ENCODE peak calls at places on chromosomes 12 and 14, in seven cellular contexts. L is naive thymus-derived CD8-positive, alpha-beta T cell; Q is choroid plexus epithelial cell; Y is Caco-2; O is A549; K is activated T-helper 1 cell treated with Interleukin-2 at 50 U/mL for 16 hours; G is DMS79. A is an unnamed sample.

GRCh38 chr12:12439636-12440035 is 82.8 kb downstream of the BORCS5 start:
- DNase-seq in L (no peak), K (peak), Q (peak), O (peak), Y (no peak), G (no peak), A (peak)

GRCh38 chr12:131389051-131390013 is 321.6 kb upstream of the SFSWAP start:
- DNase-seq in Y (no peak), K (no peak), G (no peak), O (no peak), L (no peak), Q (no peak), A (no peak)

GRCh38 chr12:3342051-3342450 is 149.0 kb upstream of the PRMT8 start:
- DNase-seq in K (no peak), G (peak), L (no peak), Y (peak), O (peak), Q (peak), A (no peak)

GRCh38 chr12:807041-807717 is 54.8 kb downstream of the WNK1 start:
- DNase-seq in G (no peak), K (no peak), Q (peak), Y (no peak), O (no peak), L (no peak), A (no peak)

GRCh38 chr12:66446276-66446675 is 144.0 kb downstream of the HELB start:
- DNase-seq in K (no peak), Y (no peak), O (no peak), G (no peak), L (no peak), Q (no peak), A (no peak)

GRCh38 chr14:53347046-53347445 is 193.9 kb upstream of the DDHD1 start:
- DNase-seq in G (no peak), Q (no peak), L (no peak), K (no peak), Y (no peak), O (no peak), A (no peak)

GRCh38 chr14:22282429-22282828 is 306.6 kb downstream of the DAD1 start:
- DNase-seq in O (no peak), G (no peak), L (no peak), K (no peak), Q (no peak), Y (no peak), A (no peak)

GRCh38 chr14:55245657-55246268 is 25.5 kb upstream of the FBXO34 start:
- DNase-seq in K (no peak), L (peak), Q (peak), O (peak), G (no peak), Y (no peak), A (peak)

GRCh38 chr12:86660488-86661171 is 404.4 kb upstream of the MGAT4C start:
- DNase-seq in Y (no peak), Q (peak), L (no peak), K (no peak), O (peak), G (no peak), A (no peak)

GRCh38 chr12:130145731-130146130 is 16.5 kb upstream of the FZD10 start:
- DNase-seq in O (no peak), Q (no peak), G (no peak), K (no peak), Y (no peak), L (no peak), A (no peak)

GRCh38 chr14:29734732-29735131 is 192.9 kb downstream of the PRKD1 start:
- DNase-seq in Q (no peak), G (no peak), O (no peak), L (no peak), Y (no peak), K (no peak), A (no peak)

GRCh38 chr12:117485984-117486839 is 124.8 kb upstream of the NOS1 start:
- DNase-seq in O (peak), K (no peak), Y (no peak), Q (no peak), G (peak), L (no peak), A (no peak)

GRCh38 chr12:63955831-63956685 is 111.6 kb downstream of the SRGAP1 start:
- DNase-seq in Q (peak), Y (no peak), O (peak), G (no peak), L (no peak), K (no peak), A (no peak)

GRCh38 chr12:112944028-112944690 is 5.9 kb downstream of the OAS3 start:
- DNase-seq in G (no peak), L (no peak), K (no peak), O (no peak), Y (no peak), Q (no peak), A (no peak)

GRCh38 chr14:74401504-74402241 is 24.3 kb downstream of the SYNDIG1L start:
- DNase-seq in G (peak), Q (no peak), K (peak), O (no peak), L (peak), Y (no peak), A (no peak)

GRCh38 chr14:21069388-21070082 is 569 bp upstream of the ARHGEF40 start:
- DNase-seq in Q (peak), K (no peak), O (no peak), Y (no peak), L (peak), G (peak), A (peak)

GRCh38 chr12:47276253-47277070 is 196.7 kb upstream of the AMIGO2 start:
- DNase-seq in Q (peak), Y (peak), G (no peak), L (peak), O (peak), K (peak), A (peak)

GRCh38 chr12:111462134-111462821 is 56.6 kb downstream of the SH2B3 start:
- DNase-seq in O (no peak), L (no peak), G (no peak), Q (peak), Y (no peak), K (no peak), A (no peak)

GRCh38 chr12:118409834-118410233 is 33.5 kb downstream of the SUDS3 start:
- DNase-seq in O (no peak), L (no peak), Y (no peak), Q (no peak), G (no peak), K (no peak), A (no peak)

GRCh38 chr12:12985817-12986408 is 14.2 kb downstream of the HEBP1 start:
- DNase-seq in Q (peak), L (no peak), G (no peak), Y (no peak), O (peak), K (no peak), A (peak)

GRCh38 chr14:95407342-95407741 is 87.6 kb upstream of the CLMN start:
- DNase-seq in L (no peak), K (no peak), Y (no peak), Q (no peak), O (no peak), G (no peak), A (no peak)

GRCh38 chr14:65753061-65753460 is 340.5 kb downstream of the FUT8 start:
- DNase-seq in K (no peak), Q (no peak), G (no peak), L (no peak), O (no peak), Y (no peak), A (peak)

GRCh38 chr12:68786929-68787328 is 21.0 kb upstream of the MDM2 start:
- DNase-seq in L (no peak), O (no peak), G (no peak), K (no peak), Y (no peak), Q (peak), A (peak)

GRCh38 chr14:60310086-60310684 is 61.2 kb downstream of the PPM1A start:
- DNase-seq in O (no peak), K (no peak), Y (no peak), L (no peak), G (no peak), Q (peak), A (no peak)

GRCh38 chr12:25924535-25925001 is 33.9 kb upstream of the RASSF8 start:
- DNase-seq in L (no peak), Y (no peak), K (no peak), Q (no peak), O (peak), G (no peak), A (no peak)

GRCh38 chr12:123269395-123269892 is 2.2 kb downstream of the CDK2AP1 start:
- DNase-seq in K (no peak), L (peak), O (no peak), Y (no peak), Q (peak), G (peak), A (peak)

GRCh38 chr14:61695695-61696527 is 598 bp downstream of the HIF1A start:
- DNase-seq in L (peak), O (peak), Q (peak), Y (peak), K (peak), G (peak), A (peak)

GRCh38 chr14:95323361-95323760 is 3.7 kb upstream of the CLMN start:
- DNase-seq in G (no peak), Q (no peak), Y (no peak), L (no peak), O (no peak), K (no peak), A (no peak)

GRCh38 chr14:99803803-99804202 is 10.6 kb downstream of the EML1 start:
- DNase-seq in Y (no peak), L (no peak), O (no peak), K (no peak), Q (no peak), G (peak), A (no peak)

GRCh38 chr12:95218852-95219171 is 1.2 kb downstream of the VEZT start:
- DNase-seq in Y (no peak), O (peak), K (no peak), G (peak), Q (peak), L (no peak), A (no peak)

GRCh38 chr14:100221419-100222218 is 17.3 kb upstream of the YY1 start:
- DNase-seq in Q (peak), G (peak), O (no peak), K (peak), Y (peak), L (peak), A (peak)

GRCh38 chr12:11862794-11863193 is 207.9 kb upstream of the BCL2L14 start:
- DNase-seq in Q (peak), O (no peak), G (no peak), K (no peak), Y (no peak), L (no peak), A (no peak)

GRCh38 chr14:53620325-53620716 is 336.3 kb downstream of the BMP4 start:
- DNase-seq in O (no peak), K (no peak), L (no peak), G (no peak), Q (peak), Y (no peak), A (no peak)

GRCh38 chr14:72929316-72930080 is 3.2 kb downstream of the DCAF4 start:
- DNase-seq in G (no peak), L (no peak), Q (no peak), K (no peak), Y (no peak), O (no peak), A (no peak)

GRCh38 chr12:118061011-118061875 is at the start of gene WSB2:
- DNase-seq in Y (peak), G (peak), Q (peak), O (peak), L (peak), K (peak), A (no peak)

A was measured in HepG2.